ENCODE peak calls at places on chromosomes 13 and 19, in four cellular contexts. One of them, this sample, is unnamed.

GRCh38 chr13:110616103-110617101 is 1.1 kb downstream of the NAXD start:
- DNase-seq in gastrocnemius medialis: peak
- DNase-seq in stromal cell of bone marrow: peak
- DNase-seq in A172: no peak
- DNase-seq in this sample: peak

GRCh38 chr13:24745861-24746617 is 17.9 kb upstream of the RNF17 start:
- DNase-seq in gastrocnemius medialis: no peak
- DNase-seq in stromal cell of bone marrow: no peak
- DNase-seq in A172: no peak
- DNase-seq in this sample: no peak

GRCh38 chr19:1164684-1165531 is 9.2 kb downstream of the SBNO2 start:
- DNase-seq in gastrocnemius medialis: no peak
- DNase-seq in stromal cell of bone marrow: no peak
- DNase-seq in A172: no peak
- DNase-seq in this sample: no peak

GRCh38 chr13:94020833-94021232 is 458.6 kb downstream of the DCT start:
- DNase-seq in gastrocnemius medialis: no peak
- DNase-seq in stromal cell of bone marrow: peak
- DNase-seq in A172: peak
- DNase-seq in this sample: peak

GRCh38 chr19:16062789-16063188 is 13.5 kb upstream of the TPM4 start:
- DNase-seq in gastrocnemius medialis: no peak
- DNase-seq in stromal cell of bone marrow: no peak
- DNase-seq in A172: peak
- DNase-seq in this sample: no peak

GRCh38 chr19:21110183-21110582 is 28.2 kb downstream of the ZNF714 start:
- DNase-seq in gastrocnemius medialis: no peak
- DNase-seq in stromal cell of bone marrow: no peak
- DNase-seq in A172: no peak
- DNase-seq in this sample: no peak

GRCh38 chr19:9849786-9850185 is 14.7 kb downstream of the PIN1 start:
- DNase-seq in gastrocnemius medialis: no peak
- DNase-seq in stromal cell of bone marrow: no peak
- DNase-seq in A172: no peak
- DNase-seq in this sample: no peak

GRCh38 chr19:29022165-29022564 is 190.8 kb downstream of the UQCRFS1 start:
- DNase-seq in gastrocnemius medialis: no peak
- DNase-seq in stromal cell of bone marrow: no peak
- DNase-seq in A172: no peak
- DNase-seq in this sample: no peak

GRCh38 chr19:49475191-49475932 is 1.3 kb downstream of the FLT3LG start:
- DNase-seq in gastrocnemius medialis: no peak
- DNase-seq in stromal cell of bone marrow: no peak
- DNase-seq in A172: no peak
- DNase-seq in this sample: no peak

GRCh38 chr13:83867708-83868107 is 14.6 kb downstream of the SLITRK1 start:
- DNase-seq in gastrocnemius medialis: no peak
- DNase-seq in stromal cell of bone marrow: no peak
- DNase-seq in A172: no peak
- DNase-seq in this sample: no peak

GRCh38 chr19:13089139-13089856 is 13.4 kb downstream of the LYL1 start:
- DNase-seq in gastrocnemius medialis: no peak
- DNase-seq in stromal cell of bone marrow: no peak
- DNase-seq in A172: peak
- DNase-seq in this sample: no peak

GRCh38 chr13:95301947-95302386 is 716 bp upstream of the ABCC4 start:
- DNase-seq in gastrocnemius medialis: no peak
- DNase-seq in stromal cell of bone marrow: no peak
- DNase-seq in A172: no peak
- DNase-seq in this sample: no peak

GRCh38 chr13:30504081-30504480 is 38.3 kb upstream of the HMGB1 start:
- DNase-seq in gastrocnemius medialis: no peak
- DNase-seq in stromal cell of bone marrow: no peak
- DNase-seq in A172: peak
- DNase-seq in this sample: no peak

GRCh38 chr19:42284641-42285341 is 15.7 kb downstream of the CIC start:
- DNase-seq in gastrocnemius medialis: no peak
- DNase-seq in stromal cell of bone marrow: no peak
- DNase-seq in A172: no peak
- DNase-seq in this sample: no peak

GRCh38 chr19:10780368-10780767 is 55.6 kb downstream of the TMED1 start:
- DNase-seq in gastrocnemius medialis: peak
- DNase-seq in stromal cell of bone marrow: peak
- DNase-seq in A172: peak
- DNase-seq in this sample: peak

GRCh38 chr19:16463991-16464575 is 7.7 kb downstream of the EPS15L1 start:
- DNase-seq in gastrocnemius medialis: peak
- DNase-seq in stromal cell of bone marrow: no peak
- DNase-seq in A172: peak
- DNase-seq in this sample: no peak

GRCh38 chr13:98664047-98664446 is 87.1 kb upstream of the STK24 start:
- DNase-seq in gastrocnemius medialis: no peak
- DNase-seq in stromal cell of bone marrow: peak
- DNase-seq in A172: peak
- DNase-seq in this sample: no peak

GRCh38 chr13:72556945-72557344 is 170.5 kb downstream of the MZT1 start:
- DNase-seq in gastrocnemius medialis: no peak
- DNase-seq in stromal cell of bone marrow: no peak
- DNase-seq in A172: no peak
- DNase-seq in this sample: no peak

GRCh38 chr19:51361228-51361627 is 5.0 kb downstream of the ETFB start:
- DNase-seq in gastrocnemius medialis: no peak
- DNase-seq in stromal cell of bone marrow: no peak
- DNase-seq in A172: no peak
- DNase-seq in this sample: no peak